ENCODE peak calls at places on chromosome 9, in ten cellular contexts. Q is RWPE1, W is HepG2, G is AG04450, S is GM23338, M is choroid plexus epithelial cell, I is lower lobe of right lung, V is endothelial cell, L is adrenal gland, P is tibial artery. U is an unnamed sample.

GRCh38 chr9:130051855-130052254 is 1.9 kb upstream of the GPR107 start:
- DNase-seq in Q (peak), W (no peak), G (no peak), S (no peak), M (no peak), I (no peak), V (no peak), L (no peak), P (no peak), U (no peak)

GRCh38 chr9:108708448-108708847 is 147.3 kb downstream of the ACTL7B start:
- DNase-seq in Q (no peak), W (no peak), G (no peak), S (no peak), M (no peak), I (no peak), V (no peak), L (no peak), P (peak), U (no peak)

GRCh38 chr9:96417610-96418073 is 528 bp downstream of the ZNF367 start:
- DNase-seq in Q (no peak), W (no peak), G (no peak), S (no peak), M (no peak), I (peak), V (peak), L (peak), P (no peak), U (no peak)

GRCh38 chr9:21812945-21813568 is 10.6 kb downstream of the MTAP start:
- DNase-seq in Q (peak), W (peak), G (no peak), S (peak), M (peak), I (peak), V (peak), L (peak), P (peak), U (no peak)

GRCh38 chr9:133057006-133057405 is 4.8 kb upstream of the CEL start:
- DNase-seq in Q (no peak), W (no peak), G (no peak), S (no peak), M (no peak), I (no peak), V (no peak), L (no peak), P (no peak), U (no peak)

GRCh38 chr9:89497978-89498844 is at the start of gene SEMA4D:
- DNase-seq in Q (peak), W (no peak), G (peak), S (peak), M (peak), I (peak), V (peak), L (peak), P (peak), U (peak)

GRCh38 chr9:122217640-122218039 is 11.1 kb downstream of the LHX6 start:
- DNase-seq in Q (no peak), W (peak), G (no peak), S (no peak), M (no peak), I (no peak), V (no peak), L (no peak), P (no peak), U (no peak)

GRCh38 chr9:36551129-36551528 is 21.6 kb upstream of the MELK start:
- DNase-seq in Q (no peak), W (no peak), G (no peak), S (no peak), M (no peak), I (no peak), V (no peak), L (no peak), P (no peak), U (no peak)

GRCh38 chr9:122816163-122816867 is 12.1 kb downstream of the PDCL start:
- DNase-seq in Q (no peak), W (no peak), G (no peak), S (no peak), M (peak), I (peak), V (peak), L (peak), P (no peak), U (no peak)

GRCh38 chr9:128684325-128685021 is 4.5 kb upstream of the SET start:
- DNase-seq in Q (peak), W (peak), G (no peak), S (peak), M (peak), I (peak), V (peak), L (peak), P (peak), U (no peak)

GRCh38 chr9:12775373-12775962 is 648 bp downstream of the LURAP1L start:
- DNase-seq in Q (peak), W (no peak), G (no peak), S (peak), M (no peak), I (peak), V (peak), L (peak), P (no peak), U (no peak)

GRCh38 chr9:107948086-107948485 is 458.5 kb upstream of the KLF4 start:
- DNase-seq in Q (no peak), W (no peak), G (no peak), S (no peak), M (no peak), I (no peak), V (no peak), L (no peak), P (no peak), U (no peak)

GRCh38 chr9:135973276-135974219 is 12.4 kb upstream of the UBAC1 start:
- DNase-seq in Q (no peak), W (no peak), G (no peak), S (no peak), M (no peak), I (peak), V (no peak), L (no peak), P (no peak), U (no peak)

GRCh38 chr9:108551030-108551964 is 304.5 kb downstream of the ACTL7B start:
- DNase-seq in Q (peak), W (no peak), G (peak), S (peak), M (peak), I (no peak), V (no peak), L (peak), P (no peak), U (peak)

GRCh38 chr9:107020040-107020530 is 157.1 kb downstream of the ZNF462 start:
- DNase-seq in Q (peak), W (no peak), G (peak), S (peak), M (peak), I (no peak), V (no peak), L (no peak), P (no peak), U (peak)

GRCh38 chr9:10274983-10275382 is 337.8 kb downstream of the PTPRD start:
- DNase-seq in Q (no peak), W (no peak), G (no peak), S (peak), M (peak), I (no peak), V (no peak), L (no peak), P (no peak), U (no peak)

GRCh38 chr9:134315716-134316443 is 10.4 kb upstream of the RXRA start:
- DNase-seq in Q (no peak), W (no peak), G (no peak), S (no peak), M (no peak), I (peak), V (no peak), L (no peak), P (peak), U (no peak)

GRCh38 chr9:126049088-126049487 is 277.5 kb upstream of the MVB12B start:
- DNase-seq in Q (no peak), W (peak), G (no peak), S (no peak), M (no peak), I (no peak), V (peak), L (no peak), P (no peak), U (no peak)

GRCh38 chr9:128921881-128922763 is 1.3 kb downstream of the PHYHD1 start:
- DNase-seq in Q (no peak), W (peak), G (no peak), S (peak), M (peak), I (peak), V (peak), L (peak), P (peak), U (no peak)

GRCh38 chr9:122366074-122366672 is 4.7 kb upstream of the PTGS1 start:
- DNase-seq in Q (no peak), W (no peak), G (no peak), S (no peak), M (no peak), I (no peak), V (no peak), L (no peak), P (no peak), U (no peak)

GRCh38 chr9:98521141-98521540 is 187.6 kb downstream of the GABBR2 start:
- DNase-seq in Q (peak), W (no peak), G (no peak), S (no peak), M (peak), I (no peak), V (no peak), L (peak), P (no peak), U (no peak)

GRCh38 chr9:100426532-100427365 is at the start of gene MSANTD3:
- DNase-seq in Q (peak), W (peak), G (no peak), S (peak), M (peak), I (peak), V (peak), L (peak), P (peak), U (no peak)

GRCh38 chr9:117929873-117930272 is 225.7 kb downstream of the TLR4 start:
- DNase-seq in Q (no peak), W (no peak), G (no peak), S (no peak), M (no peak), I (no peak), V (no peak), L (no peak), P (no peak), U (no peak)

GRCh38 chr9:110351009-110351467 is 13.4 kb upstream of the TXNDC8 start:
- DNase-seq in Q (peak), W (no peak), G (peak), S (no peak), M (peak), I (no peak), V (no peak), L (no peak), P (no peak), U (peak)

GRCh38 chr9:87148391-87149237 is 201.3 kb upstream of the GAS1 start:
- DNase-seq in Q (peak), W (no peak), G (no peak), S (peak), M (peak), I (peak), V (peak), L (peak), P (peak), U (no peak)

GRCh38 chr9:18747590-18747989 is 273.6 kb downstream of the ADAMTSL1 start:
- DNase-seq in Q (no peak), W (no peak), G (no peak), S (no peak), M (no peak), I (no peak), V (no peak), L (no peak), P (no peak), U (no peak)

GRCh38 chr9:109251080-109251775 is 69.6 kb downstream of the EPB41L4B start:
- DNase-seq in Q (peak), W (peak), G (no peak), S (no peak), M (peak), I (peak), V (no peak), L (peak), P (no peak), U (no peak)

GRCh38 chr9:113350937-113351336 is 1.6 kb downstream of the BSPRY start:
- DNase-seq in Q (no peak), W (no peak), G (no peak), S (no peak), M (no peak), I (no peak), V (no peak), L (no peak), P (no peak), U (no peak)

GRCh38 chr9:91221332-91221731 is 140.4 kb downstream of the AUH start:
- DNase-seq in Q (no peak), W (no peak), G (peak), S (no peak), M (peak), I (no peak), V (no peak), L (no peak), P (no peak), U (no peak)

GRCh38 chr9:121568541-121569265 is 69.1 kb upstream of the GGTA1 start:
- DNase-seq in Q (peak), W (no peak), G (no peak), S (no peak), M (no peak), I (no peak), V (no peak), L (peak), P (peak), U (no peak)

GRCh38 chr9:135910757-135911156 is 3.4 kb upstream of the CAMSAP1 start:
- DNase-seq in Q (no peak), W (no peak), G (no peak), S (no peak), M (no peak), I (no peak), V (no peak), L (no peak), P (peak), U (no peak)

GRCh38 chr9:34719021-34719768 is 9.3 kb upstream of the CCL21 start:
- DNase-seq in Q (no peak), W (no peak), G (no peak), S (no peak), M (no peak), I (no peak), V (no peak), L (no peak), P (no peak), U (no peak)

GRCh38 chr9:9395539-9395938 is 1217.3 kb downstream of the PTPRD start:
- DNase-seq in Q (no peak), W (no peak), G (no peak), S (no peak), M (no peak), I (no peak), V (no peak), L (no peak), P (no peak), U (no peak)

GRCh38 chr9:96565684-96566360 is 53.8 kb downstream of the CDC14B start:
- DNase-seq in Q (peak), W (no peak), G (no peak), S (peak), M (peak), I (no peak), V (no peak), L (no peak), P (no peak), U (no peak)

GRCh38 chr9:34514816-34515215 is 8.0 kb downstream of the ENHO start:
- DNase-seq in Q (no peak), W (no peak), G (no peak), S (no peak), M (no peak), I (no peak), V (no peak), L (no peak), P (no peak), U (no peak)

GRCh38 chr9:10003047-10003446 is 609.8 kb downstream of the PTPRD start:
- DNase-seq in Q (no peak), W (no peak), G (no peak), S (no peak), M (no peak), I (no peak), V (no peak), L (no peak), P (no peak), U (no peak)

GRCh38 chr9:97852399-97853055 is 499 bp upstream of the FOXE1 start:
- DNase-seq in Q (no peak), W (no peak), G (no peak), S (peak), M (no peak), I (no peak), V (no peak), L (no peak), P (peak), U (no peak)

GRCh38 chr9:125423964-125424363 is 162.3 kb downstream of the GAPVD1 start:
- DNase-seq in Q (no peak), W (no peak), G (no peak), S (no peak), M (no peak), I (no peak), V (no peak), L (no peak), P (no peak), U (no peak)

GRCh38 chr9:16205455-16205854 is 652.6 kb downstream of the CCDC171 start:
- DNase-seq in Q (no peak), W (no peak), G (no peak), S (no peak), M (no peak), I (no peak), V (no peak), L (no peak), P (no peak), U (no peak)

GRCh38 chr9:16203735-16204573 is 651.1 kb downstream of the CCDC171 start:
- DNase-seq in Q (no peak), W (no peak), G (no peak), S (no peak), M (no peak), I (no peak), V (no peak), L (no peak), P (no peak), U (no peak)

GRCh38 chr9:16207161-16207560 is 654.3 kb downstream of the CCDC171 start:
- DNase-seq in Q (no peak), W (no peak), G (no peak), S (peak), M (peak), I (no peak), V (peak), L (peak), P (no peak), U (no peak)

GRCh38 chr9:16202913-16203734 is 650.3 kb downstream of the CCDC171 start:
- DNase-seq in Q (peak), W (no peak), G (peak), S (no peak), M (peak), I (no peak), V (no peak), L (no peak), P (no peak), U (peak)

DNA sequence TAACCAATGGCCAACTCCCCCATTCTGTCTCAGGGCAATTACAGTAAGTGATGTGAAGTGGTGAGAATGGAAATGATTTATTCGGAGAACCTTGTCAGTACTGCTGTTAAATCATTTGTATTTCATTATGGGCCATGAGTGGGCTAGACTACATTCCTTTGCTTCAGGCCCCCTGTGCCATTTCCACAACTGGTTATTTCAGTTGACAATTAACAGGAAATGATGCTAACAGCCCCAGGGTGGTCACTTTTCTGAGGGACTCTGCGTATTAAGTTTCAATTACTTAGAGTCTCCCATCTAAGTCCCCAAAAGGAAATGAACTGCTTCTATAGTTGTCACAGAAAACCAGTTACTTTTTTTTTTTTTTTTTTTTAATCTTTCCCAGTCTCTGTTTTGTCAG is 653.7 kb downstream of the CCDC171 start:
- DNase-seq in Q (no peak), W (no peak), G (no peak), S (no peak), M (no peak), I (no peak), V (no peak), L (no peak), P (no peak), U (no peak)
- TF ChIP-seq CTCF in Q (no peak), W (no peak), G (no peak), S (no peak), M (no peak), I (no peak), V (no peak), L (no peak), P (no peak), U (no peak)

GRCh38 chr9:7186175-7186574 is 428.4 kb downstream of the KDM4C start:
- DNase-seq in Q (no peak), W (peak), G (no peak), S (peak), M (peak), I (no peak), V (no peak), L (no peak), P (no peak), U (no peak)
- TF ChIP-seq CTCF in Q (peak), W (peak), G (peak), S (peak), M (peak), I (peak), V (peak), L (peak), P (no peak), U (peak)

GRCh38 chr9:95333426-95333825 is 15.9 kb upstream of the FANCC start:
- DNase-seq in Q (no peak), W (no peak), G (no peak), S (no peak), M (no peak), I (no peak), V (no peak), L (no peak), P (no peak), U (no peak)

GRCh38 chr9:95341262-95342011 is 23.9 kb upstream of the FANCC start:
- DNase-seq in Q (no peak), W (no peak), G (no peak), S (peak), M (peak), I (no peak), V (no peak), L (no peak), P (no peak), U (no peak)

GRCh38 chr9:95332860-95333259 is 15.4 kb upstream of the FANCC start:
- DNase-seq in Q (no peak), W (no peak), G (no peak), S (no peak), M (no peak), I (no peak), V (no peak), L (no peak), P (no peak), U (no peak)

GRCh38 chr9:95338243-95338642 is 20.7 kb upstream of the FANCC start:
- DNase-seq in Q (no peak), W (no peak), G (no peak), S (no peak), M (no peak), I (no peak), V (no peak), L (no peak), P (no peak), U (no peak)

GRCh38 chr9:95336281-95336680 is 18.8 kb upstream of the FANCC start:
- DNase-seq in Q (no peak), W (peak), G (no peak), S (peak), M (no peak), I (no peak), V (no peak), L (no peak), P (no peak), U (no peak)
- TF ChIP-seq CTCF in Q (peak), W (peak), G (peak), S (peak), M (peak), I (peak), V (peak), L (peak), P (no peak), U (peak)

DNA sequence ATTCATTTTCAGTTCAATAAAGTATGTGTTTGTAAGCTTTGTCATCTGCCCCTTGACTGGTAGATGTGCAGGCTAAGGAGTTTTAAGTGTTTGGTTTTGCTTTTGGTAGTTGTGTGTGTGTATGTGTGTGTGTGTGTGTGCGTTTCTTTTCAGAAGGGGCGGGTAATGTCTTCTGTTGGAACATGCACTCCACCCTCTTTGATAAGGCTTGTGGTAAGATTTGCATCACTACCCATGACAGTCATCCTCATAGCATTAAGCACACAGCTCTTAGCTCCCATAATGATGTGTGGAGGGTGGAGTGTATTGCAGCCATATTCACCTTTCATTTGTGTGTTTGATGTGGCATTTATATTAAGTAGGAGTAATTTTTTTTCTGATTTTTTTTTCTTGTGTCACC is 92.0 kb upstream of the FSD1L start:
- DNase-seq in Q (peak), W (no peak), G (no peak), S (no peak), M (peak), I (no peak), V (no peak), L (no peak), P (no peak), U (no peak)
- TF ChIP-seq CTCF in Q (no peak), W (no peak), G (no peak), S (no peak), M (no peak), I (no peak), V (no peak), L (no peak), P (no peak), U (no peak)